ENCODE peak calls at places on chromosome 7, in six cellular contexts. Y is lung, Z is fibroblast of lung, D is GM23248, W is GM23338, N is cardiac muscle cell. H is an unnamed sample. For H3K27me3 and H3K4me1, the result is how much of the 10 kb centered on the place peaks cover.

GRCh38 chr7:71019703-71020102 is 112.2 kb upstream of the GALNT17 start:
- DNase-seq in N (no peak), D (no peak), W (no peak), Y (no peak), Z (no peak), H (peak)

GRCh38 chr7:14144109-14144508 is 154.6 kb upstream of the ETV1 start:
- DNase-seq in Y (no peak), D (no peak), W (no peak), Z (no peak), N (no peak), H (no peak)

GRCh38 chr7:106100863-106101262 is 11.2 kb downstream of the SYPL1 start:
- DNase-seq in D (no peak), N (no peak), Z (no peak), W (no peak), Y (no peak), H (no peak)

GRCh38 chr7:108083980-108084379 is 46.2 kb downstream of the LAMB4 start:
- DNase-seq in Z (no peak), W (no peak), N (peak), Y (no peak), D (peak), H (no peak)

GRCh38 chr7:157792954-157793353 is 456.1 kb downstream of the DNAJB6 start:
- DNase-seq in W (no peak), Y (no peak), Z (no peak), N (no peak), D (no peak), H (peak)

GRCh38 chr7:158710651-158711102 is 6.1 kb upstream of the NCAPG2 start:
- DNase-seq in D (peak), W (no peak), Y (no peak), Z (peak), N (peak), H (no peak)

GRCh38 chr7:106793015-106793651 is 71.9 kb upstream of the PIK3CG start:
- DNase-seq in W (peak), Z (peak), Y (no peak), D (peak), N (peak), H (no peak)

GRCh38 chr7:131057015-131057518 is 270.6 kb upstream of the MKLN1 start:
- DNase-seq in W (no peak), N (peak), Z (peak), Y (no peak), D (peak), H (no peak)

GRCh38 chr7:151387161-151388006 is 22.5 kb downstream of the WDR86 start:
- DNase-seq in D (no peak), N (no peak), W (no peak), Y (no peak), Z (no peak), H (no peak)

GRCh38 chr7:27213904-27214586 is 14.2 kb upstream of the HOXA13 start:
- DNase-seq in W (no peak), N (no peak), D (no peak), Y (no peak), Z (no peak), H (no peak)
- H3K27me3 ChIP-seq in W (half or more), N (half or more), D (under half), Y (under half), Z (half or more), H (under half)

DNA sequence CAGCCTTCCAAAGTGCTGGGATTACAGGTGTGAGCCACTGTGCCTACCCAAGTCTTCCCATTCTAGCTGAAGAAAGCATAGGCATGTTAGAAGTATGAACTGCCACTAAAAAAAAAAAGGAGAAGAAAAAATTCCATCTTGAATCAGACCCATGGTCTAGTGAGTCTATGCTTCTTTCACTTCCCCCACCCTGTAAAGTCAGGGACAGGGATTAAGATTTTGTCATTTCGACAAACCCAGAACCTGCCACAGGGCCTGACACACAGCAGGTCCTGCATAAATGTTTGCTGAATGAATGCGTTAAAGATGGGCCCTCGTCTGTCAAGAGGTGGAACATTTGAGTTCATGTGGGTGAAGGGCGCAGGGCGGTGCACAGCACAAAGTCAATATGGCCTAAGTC is 5.0 kb downstream of the HIPK2 start:
- DNase-seq in Z (no peak), D (no peak), Y (no peak), W (no peak), N (no peak), H (no peak)
- H3K4me3 ChIP-seq in Z (no peak), D (no peak), Y (no peak), W (no peak), N (no peak), H (no peak)

DNA sequence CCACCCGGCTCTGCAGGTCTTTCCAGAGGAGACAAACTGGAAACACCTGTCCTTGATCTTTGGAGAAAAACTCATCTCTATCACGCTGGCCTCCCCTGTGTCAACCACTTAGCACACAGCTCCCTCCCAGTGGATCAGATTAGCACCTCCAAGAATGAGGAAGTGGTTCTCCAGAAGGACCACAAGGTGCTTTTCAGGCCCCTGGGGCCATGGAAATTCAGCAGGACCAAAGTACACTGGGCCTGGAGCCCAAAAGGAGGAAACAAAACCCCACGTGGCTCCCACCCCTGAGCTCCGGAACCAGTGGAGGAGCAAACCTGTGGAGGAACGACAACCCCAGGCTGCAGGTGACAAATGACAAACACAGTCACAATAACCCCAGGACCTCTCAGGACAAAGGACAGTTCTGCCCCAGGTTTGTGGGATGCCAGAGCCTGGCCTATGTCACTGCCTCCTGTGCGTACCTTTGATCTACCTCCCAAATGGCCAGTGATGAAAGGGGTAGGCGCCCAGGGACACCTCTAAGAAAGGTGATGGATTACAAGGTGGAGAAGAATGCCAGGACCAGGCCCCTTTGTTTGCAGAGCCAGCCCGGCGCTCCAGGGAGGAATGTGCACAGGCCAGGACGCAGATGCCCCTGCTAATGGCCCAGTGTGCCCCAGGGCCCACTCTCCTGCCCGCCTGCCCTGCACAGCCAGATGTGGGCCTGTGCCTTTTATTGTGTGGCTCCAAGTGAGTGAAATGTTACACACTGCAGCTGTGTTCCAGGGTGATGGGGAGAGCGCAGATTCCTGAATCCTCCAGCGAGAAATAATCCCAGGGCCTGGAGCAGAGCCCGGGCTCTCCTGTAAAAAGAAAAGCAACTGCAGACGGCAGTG is 5.6 kb downstream of the TNS3 start:
- DNase-seq in N (peak), W (no peak), Z (peak), Y (peak), D (peak), H (peak)
- H3K4me1 ChIP-seq in N (under half), W (half or more), Z (half or more), Y (under half), D (half or more), H (under half)

GRCh38 chr7:114083714-114084113 is 164.9 kb upstream of the PPP1R3A start:
- DNase-seq in W (no peak), D (no peak), Z (no peak), N (no peak), Y (no peak), H (no peak)
- H3K27me3 ChIP-seq in W (half or more), D (under half), Z (under half), N (half or more), Y (under half), H (under half)

DNA sequence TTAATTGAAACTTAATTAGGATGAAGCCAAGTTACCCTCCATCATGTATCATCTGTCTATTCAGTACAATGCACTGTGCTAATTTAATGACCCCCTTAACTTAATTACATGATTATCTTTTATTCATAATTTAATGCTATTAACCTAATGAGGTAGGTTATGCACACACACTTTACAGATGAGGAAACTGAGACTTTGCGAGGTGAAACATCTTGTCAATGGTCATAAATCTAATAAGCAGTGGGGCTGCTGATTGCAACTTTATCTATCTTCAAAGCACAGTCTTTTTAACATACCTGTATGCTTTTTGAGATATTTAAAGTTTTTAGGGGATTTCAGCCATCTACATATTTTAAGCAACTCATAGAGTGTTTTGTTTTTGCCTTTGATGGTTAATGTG is 547 bp downstream of the MACC1 start:
- DNase-seq in N (no peak), Y (no peak), D (no peak), W (no peak), Z (no peak), H (no peak)
- H3K4me3 ChIP-seq in N (no peak), Y (no peak), D (no peak), W (peak), Z (no peak), H (no peak)

GRCh38 chr7:41116337-41116736 is 586.6 kb downstream of the INHBA start:
- DNase-seq in W (no peak), D (no peak), Y (no peak), N (no peak), Z (no peak), H (no peak)

GRCh38 chr7:41114691-41115090 is 588.2 kb downstream of the INHBA start:
- DNase-seq in Z (no peak), D (no peak), W (no peak), Y (no peak), N (no peak), H (no peak)

GRCh38 chr7:41116817-41117216 is 586.1 kb downstream of the INHBA start:
- DNase-seq in Z (no peak), N (no peak), W (no peak), D (no peak), Y (no peak), H (no peak)

GRCh38 chr7:41113663-41114062 is 589.2 kb downstream of the INHBA start:
- DNase-seq in W (no peak), N (no peak), Y (no peak), Z (no peak), D (no peak), H (no peak)

GRCh38 chr7:41114166-41114565 is 588.7 kb downstream of the INHBA start:
- DNase-seq in W (no peak), D (peak), Z (peak), N (no peak), Y (no peak), H (no peak)
- H3K4me1 ChIP-seq in W (under half), D (under half), Z (under half), N (under half), Y (under half), H (under half)

GRCh38 chr7:27179030-27179429 is 4.9 kb upstream of the HOXA10 start:
- DNase-seq in D (peak), N (no peak), Y (no peak), W (no peak), Z (no peak), H (no peak)

GRCh38 chr7:27176962-27177794 is 3.1 kb upstream of the HOXA10 start:
- DNase-seq in N (no peak), D (peak), Y (no peak), Z (no peak), W (no peak), H (peak)

GRCh38 chr7:27178366-27178765 is 4.2 kb upstream of the HOXA10 start:
- DNase-seq in D (peak), Z (no peak), Y (no peak), N (no peak), W (no peak), H (no peak)

GRCh38 chr7:27176343-27176731 is 2.2 kb upstream of the HOXA10 start:
- DNase-seq in N (no peak), Y (no peak), Z (no peak), W (peak), D (peak), H (peak)

DNA sequence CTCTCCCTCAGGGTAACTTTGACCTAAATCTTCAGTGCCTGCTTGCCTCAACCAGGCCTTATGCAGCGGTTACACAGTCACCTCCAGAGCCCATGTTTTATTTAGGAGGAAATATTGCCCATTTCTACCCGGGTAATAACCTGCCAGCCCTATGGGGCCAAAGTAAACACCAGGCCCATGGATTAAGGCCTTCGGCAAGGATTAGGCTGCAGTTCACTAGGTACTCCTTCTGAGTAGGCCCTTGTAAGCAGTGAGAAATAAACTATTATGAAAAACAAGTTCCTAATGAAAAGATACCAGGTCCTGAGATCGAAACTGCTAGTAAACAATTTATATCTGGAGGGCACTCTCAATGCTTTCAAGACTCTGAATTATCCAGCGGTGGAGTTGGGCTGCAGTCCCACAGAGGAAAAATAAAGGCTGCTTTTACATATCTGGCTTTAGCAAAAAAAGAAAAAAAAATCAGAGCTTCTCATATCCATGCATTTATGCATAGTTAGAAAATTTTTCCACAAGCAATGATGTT is 3.7 kb upstream of the HOXA10 start:
- DNase-seq in W (no peak), Y (no peak), Z (no peak), D (peak), N (no peak), H (no peak)
- H3K27me3 ChIP-seq in W (half or more), Y (under half), Z (half or more), D (under half), N (half or more), H (under half)

GRCh38 chr7:100720645-100721504 is 607 bp downstream of the EPO start:
- DNase-seq in D (peak), N (no peak), W (peak), Z (no peak), Y (no peak), H (no peak)

GRCh38 chr7:100720320-100720644 is at the start of gene EPO:
- DNase-seq in W (peak), Z (no peak), N (no peak), D (peak), Y (no peak), H (no peak)

GRCh38 chr7:100722480-100723212 is 2.4 kb downstream of the EPO start:
- DNase-seq in Y (no peak), D (no peak), N (no peak), Z (no peak), W (no peak), H (no peak)

GRCh38 chr7:100721505-100721812 is 1.2 kb downstream of the EPO start:
- DNase-seq in N (no peak), W (no peak), Z (no peak), Y (no peak), D (no peak), H (no peak)

DNA sequence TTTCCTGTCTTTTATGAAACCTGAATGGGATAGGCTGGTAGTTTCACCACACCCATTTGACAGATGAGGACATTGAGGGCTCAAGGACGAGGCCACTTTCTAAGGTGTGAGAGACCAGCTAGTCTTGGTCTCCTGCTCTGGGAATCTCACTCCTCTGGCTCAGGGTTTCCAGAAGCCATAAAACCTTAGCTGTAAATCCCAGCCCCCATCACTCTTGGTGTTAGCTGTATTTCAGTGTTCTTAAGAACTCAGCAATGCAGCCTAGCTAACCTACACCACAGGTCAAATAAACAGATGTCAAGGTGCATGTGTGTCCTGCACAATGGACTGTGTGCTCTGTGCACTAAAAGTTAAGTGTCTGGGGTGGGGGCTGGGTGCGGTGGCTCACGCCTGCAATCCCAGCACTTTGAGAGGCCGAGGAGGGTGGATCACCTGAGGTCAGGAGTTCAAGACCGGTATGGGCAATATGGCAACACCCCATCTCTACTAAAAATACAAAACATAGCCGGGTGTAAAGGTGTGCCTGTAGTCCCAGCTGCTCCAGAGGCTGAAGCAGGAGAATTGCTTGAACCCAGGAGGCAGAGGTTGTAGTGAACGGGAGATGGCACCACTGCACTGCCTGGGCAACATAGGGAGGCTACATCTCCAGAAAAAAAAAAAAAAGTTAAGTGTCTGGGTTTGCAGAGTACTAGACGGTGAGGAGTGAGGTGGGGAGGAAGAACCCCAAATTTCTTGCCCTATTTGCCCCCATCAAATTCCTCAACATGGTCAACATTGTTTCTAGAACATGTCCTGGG is 547 bp upstream of the EPO start:
- DNase-seq in Z (peak), D (peak), W (no peak), N (peak), Y (no peak), H (no peak)
- H3K4me3 ChIP-seq in Z (no peak), D (no peak), W (peak), N (peak), Y (no peak), H (no peak)

H was measured in psoas muscle.